ENCODE peak calls at places on chromosomes 12 and 14, in seven cellular contexts. T is HCT116, F is dermis microvascular lymphatic vessel endothelial cell, V is smooth muscle cell of the brain vasculature, Y is DND-41, H is HS-27A, W is nephron progenitor cell. O is an unnamed sample.
A peak's percentile ranks its signal among the peaks of the same experiment; 100 is the strongest.

GRCh38 chr12:32063796-32064195 is 42.9 kb upstream of the BICD1 start:
- DNase-seq in T (no peak), F (no peak), V (no peak), Y (no peak), H (no peak), W (no peak), O (no peak)

GRCh38 chr14:91258021-91258618 is 13.6 kb upstream of the GPR68 start:
- DNase-seq in T (no peak), F (peak; percentile 63), V (no peak), Y (no peak), H (no peak), W (no peak), O (no peak)

GRCh38 chr12:117854339-117855012 is 114.3 kb downstream of the KSR2 start:
- DNase-seq in T (no peak), F (peak; percentile 66), V (no peak), Y (peak; percentile 63), H (no peak), W (peak; percentile 82), O (peak; percentile 25)

GRCh38 chr12:112590281-112590680 is 171.5 kb downstream of the PTPN11 start:
- DNase-seq in T (no peak), F (no peak), V (no peak), Y (no peak), H (no peak), W (no peak), O (no peak)

GRCh38 chr12:101642115-101643067 is 47.6 kb downstream of the MYBPC1 start:
- DNase-seq in T (no peak), F (no peak), V (no peak), Y (no peak), H (no peak), W (peak; percentile 65), O (no peak)

GRCh38 chr12:34393086-34393820 is 371.0 kb downstream of the ALG10 start:
- DNase-seq in T (no peak), F (no peak), V (no peak), Y (no peak), H (no peak), W (no peak), O (no peak)

GRCh38 chr12:124632510-124632909 is 65.1 kb upstream of the NCOR2 start:
- DNase-seq in T (no peak), F (no peak), V (no peak), Y (no peak), H (no peak), W (no peak), O (no peak)

GRCh38 chr12:75086086-75087038 is 123.3 kb downstream of the KCNC2 start:
- DNase-seq in T (no peak), F (no peak), V (no peak), Y (no peak), H (no peak), W (no peak), O (no peak)

GRCh38 chr14:96162741-96163140 is 41.9 kb upstream of the BDKRB2 start:
- DNase-seq in T (no peak), F (no peak), V (no peak), Y (no peak), H (no peak), W (no peak), O (no peak)

GRCh38 chr12:11639463-11639862 is 10.0 kb upstream of the ETV6 start:
- DNase-seq in T (no peak), F (no peak), V (no peak), Y (no peak), H (no peak), W (no peak), O (no peak)

GRCh38 chr12:75722714-75723200 is 211.3 kb upstream of the KRR1 start:
- DNase-seq in T (peak; percentile 77), F (peak; percentile 97), V (no peak), Y (peak; percentile 67), H (peak; percentile 73), W (no peak), O (peak; percentile 42)

GRCh38 chr14:104723651-104724406 is at the start of gene ADSS1:
- DNase-seq in T (no peak), F (peak; percentile 53), V (no peak), Y (peak; percentile 58), H (peak; percentile 7), W (peak; percentile 79), O (peak; percentile 56)

GRCh38 chr12:58540480-58541299 is 379.6 kb downstream of the LRIG3 start:
- DNase-seq in T (peak; percentile 59), F (peak; percentile 79), V (peak; percentile 82), Y (peak; percentile 69), H (no peak), W (peak; percentile 77), O (peak; percentile 15)

GRCh38 chr12:46153267-46153872 is 115.5 kb downstream of the SLC38A1 start:
- DNase-seq in T (peak; percentile 18), F (peak; percentile 49), V (no peak), Y (no peak), H (no peak), W (no peak), O (no peak)

GRCh38 chr12:93763746-93764147 is 86.6 kb downstream of the CRADD start:
- DNase-seq in T (no peak), F (no peak), V (no peak), Y (no peak), H (no peak), W (no peak), O (no peak)

GRCh38 chr12:89038831-89039509 is 313.3 kb downstream of the DUSP6 start:
- DNase-seq in T (no peak), F (no peak), V (no peak), Y (peak; percentile 53), H (no peak), W (no peak), O (peak; percentile 53)

GRCh38 chr14:61381589-61381988 is 60.2 kb downstream of the PRKCH start:
- DNase-seq in T (no peak), F (no peak), V (no peak), Y (no peak), H (no peak), W (no peak), O (no peak)

GRCh38 chr14:68397827-68398226 is 395.0 kb downstream of the ZFP36L1 start:
- DNase-seq in T (no peak), F (peak; percentile 83), V (no peak), Y (no peak), H (no peak), W (peak; percentile 25), O (no peak)

GRCh38 chr12:53719649-53720048 is 7.6 kb downstream of the CALCOCO1 start:
- DNase-seq in T (no peak), F (no peak), V (no peak), Y (no peak), H (no peak), W (no peak), O (no peak)

GRCh38 chr12:48185181-48185919 is 1.9 kb downstream of the CCDC184 start:
- DNase-seq in T (no peak), F (no peak), V (no peak), Y (no peak), H (no peak), W (peak; percentile 23), O (no peak)

O was measured in T-helper 2 cell treated with Interferon-gamma antibody and Interleukin-4, amounts not matched to agents 5 μg/mL and 100 μg/mL, for 36 hours.